ENCODE peak calls at places on chromosomes 11 and 22, in ten cellular contexts. T is activated CD8-positive, alpha-beta memory T cell treated with anti-CD3 and anti-CD28 coated beads for 48 hours; M is 8988T; V is HS-5; R is left ventricle myocardium inferior; U is Jurkat, Clone E6-1; F is neuronal stem cell; P is stimulated activated naive CD8-positive, alpha-beta T cell treated with anti-CD3 and anti-CD28 coated beads, Interleukin-15, Interleukin-2, amounts not matched to agents 100 U/mL and 50 U/mL, for 24 hours; H is mesothelial cell of epicardium; G is K562. C is an unnamed sample.

GRCh38 chr22:50729391-50730012 is 8.5 kb upstream of the ACR start:
- DNase-seq in T (no peak), M (no peak), V (no peak), R (peak), U (no peak), F (no peak), P (no peak), H (no peak), G (no peak), C (peak)

GRCh38 chr11:35158371-35159081 is 19.6 kb downstream of the CD44 start:
- DNase-seq in T (no peak), M (no peak), V (no peak), R (no peak), U (no peak), F (no peak), P (no peak), H (no peak), G (no peak), C (peak)

GRCh38 chr11:113818426-113818825 is 38.8 kb downstream of the CLDN25 start:
- DNase-seq in T (no peak), M (no peak), V (no peak), R (no peak), U (no peak), F (no peak), P (no peak), H (no peak), G (no peak), C (no peak)

GRCh38 chr11:57511741-57512430 is 3.6 kb downstream of the SLC43A1 start:
- DNase-seq in T (no peak), M (no peak), V (no peak), R (no peak), U (no peak), F (no peak), P (no peak), H (no peak), G (no peak), C (no peak)

GRCh38 chr11:122634507-122634906 is 21.0 kb upstream of the UBASH3B start:
- DNase-seq in T (no peak), M (no peak), V (no peak), R (peak), U (no peak), F (no peak), P (no peak), H (no peak), G (no peak), C (peak)

GRCh38 chr11:73260127-73260457 is 12.0 kb upstream of the P2RY6 start:
- DNase-seq in T (no peak), M (no peak), V (no peak), R (no peak), U (no peak), F (no peak), P (no peak), H (no peak), G (no peak), C (no peak)

GRCh38 chr22:38751422-38752346 is 4.1 kb downstream of the SUN2 start:
- DNase-seq in T (no peak), M (no peak), V (no peak), R (peak), U (peak), F (no peak), P (peak), H (no peak), G (no peak), C (no peak)

GRCh38 chr11:77322506-77322905 is 21.0 kb upstream of the GDPD4 start:
- DNase-seq in T (no peak), M (no peak), V (no peak), R (no peak), U (no peak), F (no peak), P (no peak), H (no peak), G (no peak), C (no peak)

GRCh38 chr11:130637566-130637965 is 189.1 kb downstream of the ADAMTS15 start:
- DNase-seq in T (no peak), M (no peak), V (no peak), R (no peak), U (no peak), F (no peak), P (no peak), H (no peak), G (no peak), C (no peak)

GRCh38 chr11:848988-849824 is 6.6 kb downstream of the TSPAN4 start:
- DNase-seq in T (no peak), M (no peak), V (no peak), R (no peak), U (no peak), F (no peak), P (peak), H (peak), G (no peak), C (no peak)

GRCh38 chr11:70423523-70424505 is 25.5 kb downstream of the CTTN start:
- DNase-seq in T (peak), M (no peak), V (peak), R (no peak), U (no peak), F (no peak), P (peak), H (no peak), G (peak), C (no peak)

GRCh38 chr11:60307507-60308195 is 19.4 kb upstream of the MS4A6E start:
- DNase-seq in T (no peak), M (no peak), V (no peak), R (no peak), U (no peak), F (no peak), P (peak), H (no peak), G (no peak), C (no peak)

GRCh38 chr22:49958462-49958921 is 2.1 kb upstream of the PIM3 start:
- DNase-seq in T (no peak), M (no peak), V (no peak), R (peak), U (no peak), F (no peak), P (no peak), H (no peak), G (no peak), C (peak)

GRCh38 chr11:78651923-78652602 is 77.4 kb upstream of the NARS2 start:
- DNase-seq in T (peak), M (no peak), V (no peak), R (no peak), U (no peak), F (no peak), P (peak), H (no peak), G (no peak), C (no peak)

GRCh38 chr22:47943729-47944700 is 1181.6 kb downstream of the TBC1D22A start:
- DNase-seq in T (no peak), M (no peak), V (no peak), R (no peak), U (peak), F (no peak), P (no peak), H (no peak), G (no peak), C (no peak)

GRCh38 chr11:45264839-45265515 is 21.2 kb downstream of the SYT13 start:
- DNase-seq in T (no peak), M (no peak), V (peak), R (no peak), U (no peak), F (no peak), P (no peak), H (no peak), G (peak), C (no peak)

GRCh38 chr22:43824724-43825485 is 12.8 kb upstream of the EFCAB6 start:
- DNase-seq in T (no peak), M (no peak), V (no peak), R (no peak), U (no peak), F (no peak), P (no peak), H (no peak), G (no peak), C (no peak)

GRCh38 chr11:64724863-64725535 is 2.0 kb upstream of the NRXN2 start:
- DNase-seq in T (no peak), M (no peak), V (no peak), R (no peak), U (no peak), F (no peak), P (no peak), H (no peak), G (no peak), C (no peak)

GRCh38 chr22:43895986-43896645 is 4.3 kb upstream of the PNPLA5 start:
- DNase-seq in T (no peak), M (no peak), V (no peak), R (no peak), U (no peak), F (no peak), P (no peak), H (no peak), G (no peak), C (no peak)

GRCh38 chr11:77401486-77402217 is 72.2 kb downstream of the PAK1 start:
- DNase-seq in T (no peak), M (no peak), V (no peak), R (no peak), U (no peak), F (no peak), P (no peak), H (no peak), G (no peak), C (no peak)

GRCh38 chr11:111575748-111576147 is 26.5 kb upstream of the SIK2 start:
- DNase-seq in T (no peak), M (no peak), V (no peak), R (no peak), U (no peak), F (no peak), P (no peak), H (no peak), G (no peak), C (no peak)

GRCh38 chr11:46247664-46248063 is 29.8 kb upstream of the CREB3L1 start:
- DNase-seq in T (no peak), M (peak), V (no peak), R (no peak), U (peak), F (peak), P (peak), H (no peak), G (peak), C (peak)

GRCh38 chr11:110243804-110244203 is 52.6 kb downstream of the RDX start:
- DNase-seq in T (no peak), M (no peak), V (no peak), R (no peak), U (no peak), F (no peak), P (no peak), H (no peak), G (no peak), C (no peak)

GRCh38 chr22:38467904-38468760 is at the start of gene KDELR3:
- DNase-seq in T (peak), M (peak), V (no peak), R (peak), U (no peak), F (no peak), P (peak), H (no peak), G (peak), C (peak)

GRCh38 chr22:30969532-30970355 is 679 bp downstream of the TUG1 start:
- DNase-seq in T (peak), M (peak), V (no peak), R (peak), U (peak), F (no peak), P (peak), H (no peak), G (peak), C (peak)

GRCh38 chr11:64298966-64299846 is 952 bp upstream of the CATSPERZ start:
- DNase-seq in T (no peak), M (no peak), V (no peak), R (peak), U (no peak), F (no peak), P (no peak), H (no peak), G (no peak), C (peak)

GRCh38 chr11:128488471-128488870 is 98.9 kb downstream of the ETS1 start:
- DNase-seq in T (no peak), M (no peak), V (peak), R (no peak), U (no peak), F (no peak), P (no peak), H (no peak), G (no peak), C (no peak)

GRCh38 chr11:92453055-92453454 is 228.4 kb downstream of the FAT3 start:
- DNase-seq in T (no peak), M (no peak), V (peak), R (no peak), U (no peak), F (no peak), P (no peak), H (no peak), G (no peak), C (no peak)

GRCh38 chr22:43811777-43812148 is 342 bp downstream of the EFCAB6 start:
- DNase-seq in T (no peak), M (no peak), V (peak), R (no peak), U (no peak), F (no peak), P (no peak), H (no peak), G (no peak), C (no peak)

GRCh38 chr22:46416537-46417267 is 81.2 kb downstream of the TRMU start:
- DNase-seq in T (no peak), M (peak), V (no peak), R (no peak), U (no peak), F (no peak), P (no peak), H (no peak), G (no peak), C (no peak)

GRCh38 chr22:23777776-23778575 is 5.3 kb downstream of the MMP11 start:
- DNase-seq in T (no peak), M (no peak), V (no peak), R (peak), U (no peak), F (no peak), P (no peak), H (no peak), G (no peak), C (no peak)

GRCh38 chr22:50169774-50170341 is 673 bp upstream of the PANX2 start:
- DNase-seq in T (no peak), M (no peak), V (no peak), R (no peak), U (no peak), F (no peak), P (peak), H (no peak), G (peak), C (peak)

GRCh38 chr22:39087881-39088687 is 9.0 kb upstream of the APOBEC3H start:
- DNase-seq in T (no peak), M (no peak), V (no peak), R (peak), U (no peak), F (peak), P (no peak), H (no peak), G (peak), C (no peak)

GRCh38 chr11:12235549-12235944 is 125.2 kb downstream of the MICAL2 start:
- DNase-seq in T (no peak), M (peak), V (no peak), R (no peak), U (no peak), F (no peak), P (peak), H (no peak), G (peak), C (no peak)

GRCh38 chr22:35752172-35752832 is 34.6 kb downstream of the APOL5 start:
- DNase-seq in T (no peak), M (no peak), V (no peak), R (no peak), U (no peak), F (peak), P (no peak), H (no peak), G (no peak), C (no peak)

GRCh38 chr11:66663741-66664296 is 13.9 kb downstream of the RBM4B start:
- DNase-seq in T (no peak), M (no peak), V (no peak), R (no peak), U (no peak), F (no peak), P (no peak), H (no peak), G (no peak), C (no peak)

GRCh38 chr11:551596-551995 is 8.9 kb downstream of the LMNTD2 start:
- DNase-seq in T (no peak), M (no peak), V (no peak), R (no peak), U (no peak), F (no peak), P (no peak), H (no peak), G (no peak), C (peak)

C was measured in upper lobe of left lung.